ENCODE peak calls at places on chromosomes 16 and 17, in eight cellular contexts. L is HepG2, H is heart right ventricle, G is kidney, C is right atrium auricular region, J is thyroid gland, N is tibial nerve, R is GM23248. X is an unnamed sample.

GRCh38 chr16:27995378-27995777 is 68.1 kb downstream of the GSG1L start:
- DNase-seq in L (no peak), J (no peak), N (no peak), C (no peak), G (no peak), R (no peak), H (no peak), X (no peak)

GRCh38 chr17:6927290-6927844 is 68.5 kb upstream of the ALOX12 start:
- DNase-seq in R (peak; percentile 77), G (no peak), L (no peak), C (no peak), N (no peak), J (no peak), H (no peak), X (no peak)

GRCh38 chr16:82043680-82044584 is 8.9 kb downstream of the HSD17B2 start:
- DNase-seq in C (no peak), H (no peak), L (no peak), N (no peak), J (no peak), G (no peak), R (peak; percentile 94), X (no peak)

GRCh38 chr17:80063815-80064585 is 27.6 kb downstream of the CCDC40 start:
- DNase-seq in H (no peak), R (peak; percentile 83), G (peak; percentile 96), J (peak; percentile 63), N (no peak), C (peak; percentile 86), L (peak; percentile 81), X (peak; percentile 91)

GRCh38 chr17:55294042-55294751 is 29.4 kb downstream of the HLF start:
- DNase-seq in N (no peak), G (no peak), C (no peak), R (no peak), L (no peak), J (no peak), H (no peak), X (no peak)

GRCh38 chr17:83180264-83180995 is 101.0 kb downstream of the METRNL start:
- DNase-seq in H (no peak), J (no peak), L (no peak), R (no peak), C (peak; percentile 52), G (no peak), N (peak; percentile 10), X (peak; percentile 1)

GRCh38 chr17:58271532-58271931 is 9.2 kb downstream of the MPO start:
- DNase-seq in H (no peak), C (peak; percentile 34), J (no peak), R (no peak), G (no peak), L (no peak), N (no peak), X (no peak)

GRCh38 chr17:47205419-47205963 is 3.7 kb upstream of the MYL4 start:
- DNase-seq in H (peak; percentile 54), L (no peak), G (peak; percentile 90), R (peak; percentile 65), C (no peak), N (peak; percentile 48), J (peak; percentile 96), X (peak; percentile 60)

GRCh38 chr17:61368832-61369468 is 30.7 kb upstream of the TBX2 start:
- DNase-seq in R (no peak), G (no peak), J (peak; percentile 39), L (no peak), H (no peak), C (no peak), N (no peak), X (no peak)

GRCh38 chr17:43759836-43760235 is 1.2 kb upstream of the SOST start:
- DNase-seq in G (no peak), L (no peak), J (no peak), C (no peak), N (no peak), H (no peak), R (no peak), X (no peak)

GRCh38 chr16:88045820-88046303 is 94.6 kb downstream of the BANP start:
- DNase-seq in L (no peak), J (no peak), G (peak; percentile 75), H (no peak), R (no peak), N (no peak), C (no peak), X (no peak)

GRCh38 chr17:45924332-45924820 is 30.0 kb downstream of the MAPT start:
- DNase-seq in R (no peak), G (no peak), N (no peak), H (no peak), L (no peak), C (no peak), J (no peak), X (no peak)

GRCh38 chr17:7392696-7393612 is 1.4 kb downstream of the PLSCR3 start:
- DNase-seq in C (no peak), R (no peak), H (no peak), J (no peak), L (no peak), G (peak; percentile 78), N (no peak), X (peak; percentile 9)

GRCh38 chr17:64109400-64109799 is 20.5 kb downstream of the ERN1 start:
- DNase-seq in R (no peak), J (no peak), C (no peak), N (no peak), H (no peak), L (no peak), G (no peak), X (no peak)

GRCh38 chr17:34578656-34579016 is 746 bp upstream of the TMEM132E start:
- DNase-seq in H (no peak), N (no peak), G (no peak), L (no peak), J (no peak), R (no peak), C (no peak), X (no peak)

GRCh38 chr16:23343643-23344612 is 41.8 kb downstream of the SCNN1B start:
- DNase-seq in C (no peak), R (no peak), N (no peak), L (no peak), J (no peak), H (no peak), G (no peak), X (no peak)

GRCh38 chr16:61654962-61655361 is 381.3 kb downstream of the CDH8 start:
- DNase-seq in N (no peak), J (no peak), H (no peak), G (no peak), C (no peak), L (no peak), R (no peak), X (no peak)

GRCh38 chr17:57211543-57211942 is 44.8 kb upstream of the MSI2 start:
- DNase-seq in G (no peak), L (peak; percentile 21), H (no peak), C (no peak), R (peak; percentile 62), J (no peak), N (no peak), X (no peak)

GRCh38 chr16:48542020-48542473 is 67.9 kb downstream of the N4BP1 start:
- DNase-seq in J (peak; percentile 74), H (peak; percentile 37), N (peak; percentile 47), G (peak; percentile 80), C (peak; percentile 87), R (peak; percentile 82), L (no peak), X (peak; percentile 62)

GRCh38 chr16:80739523-80739922 is 64.9 kb downstream of the CDYL2 start:
- DNase-seq in R (no peak), G (no peak), C (no peak), H (no peak), N (no peak), L (no peak), J (no peak), X (no peak)

GRCh38 chr17:39595294-39595693 is 12.4 kb downstream of the NEUROD2 start:
- DNase-seq in C (no peak), N (no peak), H (no peak), L (no peak), J (no peak), G (no peak), R (no peak), X (no peak)

GRCh38 chr17:10730956-10731879 is 1.4 kb upstream of the TMEM220 start:
- DNase-seq in H (no peak), J (peak; percentile 14), G (peak; percentile 71), C (peak; percentile 53), N (no peak), R (peak; percentile 48), L (no peak), X (no peak)

GRCh38 chr17:12744298-12744697 is 45.0 kb upstream of the ARHGAP44 start:
- DNase-seq in J (no peak), G (no peak), C (no peak), R (peak; percentile 42), N (no peak), L (no peak), H (peak; percentile 68), X (no peak)

GRCh38 chr17:78976907-78977680 is 2.6 kb downstream of the LGALS3BP start:
- DNase-seq in J (no peak), L (no peak), N (no peak), H (no peak), G (peak; percentile 65), R (no peak), C (no peak), X (no peak)

GRCh38 chr17:78974635-78975591 is 4.8 kb downstream of the LGALS3BP start:
- DNase-seq in R (peak; percentile 92), L (no peak), N (peak; percentile 72), J (peak; percentile 82), C (peak; percentile 88), H (peak; percentile 54), G (peak; percentile 86), X (peak; percentile 84)

GRCh38 chr17:78979780-78980623 is at the start of gene LGALS3BP:
- DNase-seq in J (peak; percentile 84), R (peak; percentile 39), N (no peak), C (peak; percentile 72), L (peak; percentile 97), H (peak; percentile 82), G (peak; percentile 93), X (no peak)

GRCh38 chr17:78977992-78978973 is 1.4 kb downstream of the LGALS3BP start:
- DNase-seq in H (no peak), J (peak; percentile 10), L (no peak), G (peak; percentile 71), N (no peak), R (no peak), C (no peak), X (no peak)

GRCh38 chr17:78977681-78977943 is 2.1 kb downstream of the LGALS3BP start:
- DNase-seq in H (no peak), R (no peak), C (no peak), N (no peak), L (no peak), J (no peak), G (no peak), X (no peak)
- H3K4me1 ChIP-seq in H (peaks cover 70% of the 10 kb centered on the region), R (peaks cover 10% of the 10 kb centered on the region), C (peaks cover 73% of the 10 kb centered on the region), N (peaks cover 46% of the 10 kb centered on the region), L (peaks cover 57% of the 10 kb centered on the region), J (peaks cover 47% of the 10 kb centered on the region), G (peaks cover 40% of the 10 kb centered on the region), X (peaks cover 29% of the 10 kb centered on the region)

GRCh38 chr16:85334718-85335583 is 222.7 kb upstream of the CIBAR2 start:
- DNase-seq in C (no peak), H (no peak), J (no peak), G (peak; percentile 80), L (peak; percentile 23), R (no peak), N (no peak), X (no peak)
- H3K4me3 ChIP-seq in C (peak overlapping the region; percentile 21), H (no peak overlapping the region), J (no peak overlapping the region), G (peak overlapping the region; percentile 19), L (peak overlapping the region; percentile 37), R (no peak overlapping the region), N (no peak overlapping the region), X (no peak overlapping the region)

GRCh38 chr17:17830269-17830567 is 6.6 kb downstream of the SREBF1 start:
- DNase-seq in R (no peak), C (no peak), J (no peak), G (no peak), L (no peak), H (no peak), N (no peak), X (no peak)
- H3K4me1 ChIP-seq in R (peaks cover 6% of the 10 kb centered on the region), C (peaks cover 54% of the 10 kb centered on the region), J (peaks cover 30% of the 10 kb centered on the region), G (peaks cover 53% of the 10 kb centered on the region), L (peaks cover 96% of the 10 kb centered on the region), H (peaks cover 42% of the 10 kb centered on the region), N (peaks cover 47% of the 10 kb centered on the region), X (peaks cover 51% of the 10 kb centered on the region)

GRCh38 chr17:51372345-51373004 is 112.1 kb downstream of the UTP18 start:
- DNase-seq in H (peak; percentile 21), J (no peak), C (no peak), N (no peak), G (no peak), L (peak; percentile 72), R (peak; percentile 68), X (peak; percentile 16)
- H3K4me3 ChIP-seq in H (no peak overlapping the region), J (no peak overlapping the region), C (no peak overlapping the region), N (no peak overlapping the region), G (no peak overlapping the region), L (peak overlapping the region; percentile 6), R (peak overlapping the region; percentile 43), X (no peak overlapping the region)